ENCODE peak calls at places on chromosomes 11 and 22, in eight cellular contexts. N is IMR-90, I is fibroblast of lung, B is astrocyte, A is left ventricle myocardium inferior, O is left lung, K is pancreas, J is mammary epithelial cell. S is an unnamed sample.

GRCh38 chr22:36048911-36049677 is 20.5 kb upstream of the RBFOX2 start:
- DNase-seq in A (no peak), J (peak; percentile 75), N (peak; percentile 77), B (peak; percentile 79), O (no peak), I (peak; percentile 82), K (no peak), S (no peak)

GRCh38 chr11:3954448-3955298 is 99.2 kb downstream of the STIM1 start:
- DNase-seq in J (peak; percentile 83), K (no peak), B (peak; percentile 63), I (peak; percentile 76), O (no peak), A (no peak), N (peak; percentile 58), S (no peak)

GRCh38 chr11:124470516-124471231 is 25.2 kb upstream of the OR8B8 start:
- DNase-seq in K (no peak), A (no peak), J (no peak), B (no peak), O (no peak), I (no peak), N (no peak), S (peak; percentile 88)

GRCh38 chr11:57460017-57460755 is at the start of gene RTN4RL2:
- DNase-seq in A (peak; percentile 48), I (peak; percentile 34), O (peak; percentile 55), B (peak; percentile 11), J (peak; percentile 32), K (peak; percentile 66), N (peak; percentile 45), S (peak; percentile 47)

GRCh38 chr11:109845437-109845836 is 247.8 kb upstream of the ZC3H12C start:
- DNase-seq in K (no peak), B (no peak), I (no peak), O (no peak), J (no peak), A (no peak), N (no peak), S (no peak)

GRCh38 chr11:12813371-12814225 is 139.4 kb downstream of the TEAD1 start:
- DNase-seq in O (no peak), A (no peak), B (peak; percentile 80), N (peak; percentile 88), K (no peak), J (peak; percentile 78), I (peak; percentile 81), S (no peak)

GRCh38 chr11:117438371-117439000 is 110.8 kb downstream of the CEP164 start:
- DNase-seq in N (peak; percentile 26), J (peak; percentile 7), I (peak; percentile 68), A (no peak), K (no peak), B (peak; percentile 54), O (no peak), S (no peak)

GRCh38 chr11:76041208-76041607 is 165.1 kb downstream of the WNT11 start:
- DNase-seq in B (no peak), I (no peak), J (no peak), K (no peak), O (no peak), N (no peak), A (no peak), S (no peak)

GRCh38 chr22:21693333-21693998 is 27.7 kb downstream of the PPIL2 start:
- DNase-seq in K (no peak), A (no peak), J (no peak), I (no peak), B (no peak), O (no peak), N (no peak), S (no peak)

GRCh38 chr22:50105529-50106100 is 15.8 kb downstream of the MOV10L1 start:
- DNase-seq in N (peak; percentile 64), J (peak; percentile 54), I (no peak), K (no peak), B (no peak), A (no peak), O (no peak), S (no peak)

GRCh38 chr11:65589444-65590239 is 6.0 kb downstream of the KCNK7 start:
- DNase-seq in K (no peak), J (no peak), O (no peak), I (no peak), B (no peak), A (no peak), N (no peak), S (no peak)

GRCh38 chr11:117861151-117862018 is 15.1 kb downstream of the FXYD6 start:
- DNase-seq in B (no peak), A (peak; percentile 69), J (no peak), K (peak; percentile 33), I (no peak), O (no peak), N (no peak), S (peak; percentile 90)

GRCh38 chr11:19080579-19080993 is 20.1 kb upstream of the MRGPRX2 start:
- DNase-seq in O (peak; percentile 45), K (peak; percentile 64), B (peak; percentile 94), N (peak; percentile 26), A (no peak), J (peak; percentile 58), I (peak; percentile 94), S (no peak)

DNA sequence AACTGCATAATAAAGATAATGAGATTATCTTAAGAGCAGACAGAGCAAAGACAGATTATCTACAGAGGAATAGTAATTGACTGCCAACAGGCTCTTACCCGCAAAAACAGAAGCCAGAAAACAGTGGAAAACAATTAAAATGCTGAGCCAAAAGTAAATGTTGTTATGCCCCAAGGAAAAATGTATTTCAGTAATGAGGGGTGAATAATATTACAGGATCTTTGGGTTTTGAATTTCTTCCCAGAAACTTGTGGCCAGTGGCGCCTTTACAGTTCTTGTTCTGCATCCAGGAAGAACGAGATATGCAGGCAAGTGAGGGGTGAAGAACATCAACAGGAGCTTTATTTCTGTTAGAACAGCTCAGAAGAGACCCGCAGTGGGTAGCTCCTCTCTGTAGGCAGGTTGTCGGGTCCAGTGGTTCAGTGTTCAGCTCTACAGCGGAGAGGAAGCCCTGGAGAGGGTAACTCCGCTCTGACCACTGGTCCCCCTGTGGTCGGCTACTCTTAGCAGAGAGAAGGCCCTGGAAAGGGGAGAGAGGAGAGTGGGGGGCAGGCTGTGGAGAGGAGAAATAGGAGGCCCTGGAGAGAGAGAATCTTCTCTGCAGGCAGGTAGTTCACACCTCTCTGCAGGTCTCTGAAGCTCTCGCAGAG is 51.8 kb upstream of the SC5D start:
- DNase-seq in B (peak; percentile 75), K (no peak), J (no peak), N (no peak), A (no peak), O (no peak), I (peak; percentile 79), S (peak; percentile 24)
- H3K4me1 ChIP-seq in B (peaks cover 20% of the 10 kb centered on the region), K (no peaks in the 10 kb centered on the region), J (peaks cover 6% of the 10 kb centered on the region), N (peaks cover 2% of the 10 kb centered on the region), A (peaks cover 12% of the 10 kb centered on the region), O (peaks cover 6% of the 10 kb centered on the region), I (no peaks in the 10 kb centered on the region), S (peaks cover 36% of the 10 kb centered on the region)

GRCh38 chr11:61364012-61364396 is 1.8 kb downstream of the TMEM138 start:
- DNase-seq in K (no peak), N (no peak), A (no peak), J (no peak), B (no peak), O (no peak), I (no peak), S (no peak)

GRCh38 chr11:61362542-61362875 is 335 bp downstream of the TMEM138 start:
- DNase-seq in A (no peak), N (peak; percentile 65), B (peak; percentile 66), K (no peak), I (peak; percentile 73), O (no peak), J (no peak), S (no peak)

GRCh38 chr11:61370349-61371005 is 8.3 kb downstream of the TMEM138 start:
- DNase-seq in I (peak; percentile 45), O (no peak), B (peak; percentile 40), N (peak; percentile 56), A (no peak), K (no peak), J (no peak), S (no peak)

GRCh38 chr11:61369372-61370348 is 7.5 kb downstream of the TMEM138 start:
- DNase-seq in O (peak; percentile 60), A (peak; percentile 57), I (peak; percentile 96), J (peak; percentile 100), N (peak; percentile 99), K (no peak), B (peak; percentile 97), S (no peak)

GRCh38 chr11:61367406-61367805 is 5.2 kb downstream of the TMEM138 start:
- DNase-seq in I (no peak), O (no peak), A (no peak), N (no peak), B (no peak), K (no peak), J (no peak), S (peak; percentile 24)
- H3K36me3 ChIP-seq in I (peaks cover 17% of the 10 kb centered on the region), O (peaks cover 75% of the 10 kb centered on the region), A (peaks cover 69% of the 10 kb centered on the region), N (peaks cover 35% of the 10 kb centered on the region), B (peaks cover 38% of the 10 kb centered on the region), K (peaks cover 21% of the 10 kb centered on the region), J (peaks cover 15% of the 10 kb centered on the region), S (peaks cover 43% of the 10 kb centered on the region)

GRCh38 chr11:43581370-43582023 is 99.0 kb upstream of the HSD17B12 start:
- DNase-seq in I (no peak), N (no peak), K (no peak), A (no peak), O (no peak), B (no peak), J (no peak), S (no peak)
- H3K4me3 ChIP-seq in I (peak overlapping the region; percentile 31), N (peak overlapping the region; percentile 21), K (no peak overlapping the region), A (peak overlapping the region; percentile 73), O (no peak overlapping the region), B (peak overlapping the region; percentile 48), J (peak overlapping the region; percentile 21), S (peak overlapping the region; percentile 56)

GRCh38 chr11:63998558-63999348 is 12.5 kb downstream of the OTUB1 start:
- DNase-seq in A (peak; percentile 38), K (no peak), O (no peak), N (no peak), B (no peak), J (peak; percentile 54), I (no peak), S (no peak)

GRCh38 chr11:63999349-64000025 is 13.2 kb downstream of the OTUB1 start:
- DNase-seq in B (peak; percentile 42), O (peak; percentile 50), A (peak; percentile 53), I (peak; percentile 64), K (peak; percentile 72), N (no peak), J (peak; percentile 89), S (peak; percentile 80)

GRCh38 chr11:64000740-64001514 is 14.7 kb downstream of the OTUB1 start:
- DNase-seq in I (no peak), N (no peak), O (no peak), J (no peak), K (no peak), A (no peak), B (no peak), S (no peak)

GRCh38 chr11:64001552-64002427 is 15.6 kb downstream of the OTUB1 start:
- DNase-seq in A (peak; percentile 36), N (no peak), I (no peak), J (no peak), O (no peak), B (no peak), K (no peak), S (peak; percentile 41)

DNA sequence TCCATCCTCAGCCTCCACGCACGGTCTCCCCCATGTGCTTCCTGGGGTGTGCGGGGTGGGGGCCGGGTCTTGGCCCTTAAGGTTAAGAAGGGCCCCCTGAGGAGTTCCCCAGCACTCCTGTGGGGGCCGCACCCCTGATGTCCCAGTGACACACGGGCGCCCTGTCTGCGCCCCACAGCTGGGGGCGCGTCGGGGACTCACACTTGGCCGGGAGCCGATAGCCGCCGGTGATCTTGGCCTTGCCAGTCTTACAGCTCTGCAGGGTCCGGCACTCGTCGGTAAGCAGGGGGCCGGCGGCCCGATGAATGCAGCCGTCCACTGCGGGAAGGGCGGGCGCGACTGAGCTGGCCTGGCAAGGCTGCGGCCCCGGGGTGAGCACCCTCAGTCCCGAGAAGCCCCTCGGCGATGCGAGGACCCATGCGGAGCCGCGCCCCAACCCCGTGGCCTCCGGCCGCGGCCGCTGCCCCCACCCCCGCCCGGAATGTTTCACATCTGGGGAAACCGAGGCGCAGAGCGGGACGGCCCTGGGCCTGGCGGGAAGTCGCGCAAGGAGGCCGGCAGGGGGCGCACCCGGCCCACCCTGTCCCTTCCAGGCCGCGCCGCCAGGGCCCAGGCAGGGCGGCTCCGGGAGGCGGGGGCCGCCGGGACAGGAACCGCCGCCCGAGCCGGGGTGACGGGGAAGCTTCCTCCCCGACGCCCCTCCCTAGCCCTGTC is 13.9 kb downstream of the OTUB1 start:
- DNase-seq in A (peak; percentile 73), I (peak; percentile 61), O (peak; percentile 56), K (peak; percentile 85), J (peak; percentile 35), B (no peak), N (peak; percentile 59), S (no peak)
- H3K4me1 ChIP-seq in A (peaks cover 52% of the 10 kb centered on the region), I (peaks cover 2% of the 10 kb centered on the region), O (peaks cover 22% of the 10 kb centered on the region), K (no peaks in the 10 kb centered on the region), J (peaks cover 29% of the 10 kb centered on the region), B (peaks cover 10% of the 10 kb centered on the region), N (peaks cover 1% of the 10 kb centered on the region), S (peaks cover 5% of the 10 kb centered on the region)

S was measured in BE2C.